ENCODE peak calls at places on chromosomes 1 and 21, in four cellular contexts. A is Calu3, U is lung, N is WTC11. J is an unnamed sample.

GRCh38 chr1:52738148-52738547 is 11.9 kb downstream of the ZYG11B start:
- DNase-seq in A (no peak), U (no peak), N (no peak), J (no peak)

GRCh38 chr1:47713960-47714359 is 276.1 kb downstream of the FOXD2 start:
- DNase-seq in A (no peak), U (no peak), N (no peak), J (no peak)

GRCh38 chr21:43764576-43765495 is 11.3 kb downstream of the CSTB start:
- DNase-seq in A (no peak), U (no peak), N (no peak), J (no peak)

GRCh38 chr1:108113496-108113895 is 86.6 kb downstream of the SLC25A24 start:
- DNase-seq in A (no peak), U (no peak), N (no peak), J (no peak)

GRCh38 chr1:86872086-86872485 is 41.8 kb downstream of the SELENOF start:
- DNase-seq in A (no peak), U (no peak), N (no peak), J (no peak)

GRCh38 chr1:3510136-3510955 is 55.9 kb downstream of the ARHGEF16 start:
- DNase-seq in A (no peak), U (no peak), N (no peak), J (no peak)

GRCh38 chr1:161727343-161727924 is 6.1 kb downstream of the FCRLB start:
- DNase-seq in A (no peak), U (no peak), N (no peak), J (no peak)

GRCh38 chr21:39763282-39763970 is 18.4 kb downstream of the IGSF5 start:
- DNase-seq in A (no peak), U (no peak), N (no peak), J (no peak)

GRCh38 chr1:183027791-183028190 is 4.6 kb downstream of the LAMC1 start:
- DNase-seq in A (no peak), U (no peak), N (no peak), J (no peak)

GRCh38 chr1:240739139-240739538 is 127.2 kb upstream of the GREM2 start:
- DNase-seq in A (no peak), U (no peak), N (no peak), J (no peak)

GRCh38 chr21:41342035-41342434 is 19.8 kb upstream of the MX2 start:
- DNase-seq in A (no peak), U (no peak), N (no peak), J (no peak)

GRCh38 chr1:160548960-160549664 is 26.1 kb upstream of the SLAMF6 start:
- DNase-seq in A (no peak), U (no peak), N (no peak), J (no peak)

DNA sequence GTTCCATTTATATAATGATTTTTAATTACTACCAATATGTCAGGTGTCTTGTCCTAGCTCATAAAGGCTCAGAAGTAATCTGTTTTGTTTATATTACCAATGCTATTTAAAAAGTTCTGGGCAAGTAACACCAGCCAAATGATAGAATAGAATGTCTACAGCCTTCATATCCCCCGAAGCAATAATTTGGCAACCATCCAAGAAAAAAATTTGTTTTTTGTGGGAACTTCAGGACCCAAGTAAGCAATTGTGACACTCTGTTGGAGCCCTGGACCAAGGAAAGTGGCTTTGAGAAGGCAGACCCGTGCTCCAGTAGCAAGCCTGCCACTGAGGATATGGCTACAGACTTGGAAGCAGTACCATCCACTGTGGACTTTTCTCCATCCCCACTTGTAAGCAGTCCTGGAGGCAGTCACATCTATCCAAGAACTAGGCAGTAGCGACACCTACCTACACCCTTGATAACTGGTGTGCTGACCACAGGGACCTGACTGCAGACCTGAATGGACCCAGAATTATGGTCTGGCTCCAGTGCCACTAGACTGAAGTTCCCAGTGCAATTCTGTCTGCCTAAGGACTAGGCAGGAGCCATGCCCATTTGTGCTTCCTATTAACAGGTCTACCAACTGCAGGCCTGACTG is 870.7 kb upstream of the ADGRL2 start:
- DNase-seq in A (no peak), U (no peak), N (peak; percentile 11), J (no peak)
- TF ChIP-seq CTCF in A (no peak), U (no peak), N (no peak), J (no peak)

DNA sequence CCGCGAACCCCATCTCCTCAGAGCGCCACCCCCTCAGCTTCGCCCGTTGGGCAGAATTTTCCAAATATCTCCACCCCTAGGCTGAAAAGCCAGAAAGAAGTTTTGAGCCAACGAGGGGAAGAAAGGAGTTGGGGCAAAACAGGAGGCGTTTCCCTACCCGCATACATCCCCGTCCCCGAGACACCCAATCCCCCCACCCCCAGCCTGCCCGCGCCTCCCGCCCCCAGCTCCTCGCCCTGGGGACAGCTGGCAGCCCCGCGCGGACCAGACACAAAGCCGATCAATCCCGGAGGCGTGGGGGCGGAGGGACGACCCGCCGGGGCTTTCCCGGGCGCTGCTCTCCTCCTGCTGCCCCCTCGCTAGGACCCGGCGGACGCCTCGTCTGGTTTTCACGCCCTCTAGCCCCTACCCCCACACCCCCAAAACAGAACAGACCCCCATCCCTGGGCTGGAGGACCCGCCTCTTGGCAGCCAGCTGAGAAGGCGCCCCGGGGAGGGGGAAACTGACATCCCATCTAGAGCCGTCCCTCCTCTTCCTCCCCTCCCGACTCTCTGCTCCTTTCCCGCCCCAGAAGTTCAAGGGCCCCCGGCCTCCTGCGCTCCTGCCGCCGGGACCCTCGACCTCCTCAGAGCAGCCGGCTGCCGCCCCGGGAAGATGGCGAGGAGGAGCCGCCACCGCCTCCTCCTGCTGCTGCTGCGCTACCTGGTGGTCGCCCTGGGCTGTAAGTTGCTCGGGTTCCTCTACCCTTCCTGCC is at the start of gene JAM2:
- DNase-seq in A (no peak), U (no peak), N (peak; percentile 65), J (no peak)
- TF ChIP-seq CTCF in A (no peak), U (no peak), N (no peak), J (no peak)

GRCh38 chr1:218779341-218779831 is 394.3 kb upstream of the LYPLAL1 start:
- DNase-seq in A (peak; percentile 31), U (no peak), N (no peak), J (no peak)

GRCh38 chr1:218787826-218788225 is 385.9 kb upstream of the LYPLAL1 start:
- DNase-seq in A (no peak), U (no peak), N (no peak), J (no peak)

GRCh38 chr1:218778731-218779130 is 394.9 kb upstream of the LYPLAL1 start:
- DNase-seq in A (no peak), U (no peak), N (no peak), J (no peak)

GRCh38 chr1:218785928-218786327 is 387.8 kb upstream of the LYPLAL1 start:
- DNase-seq in A (no peak), U (no peak), N (no peak), J (no peak)

DNA sequence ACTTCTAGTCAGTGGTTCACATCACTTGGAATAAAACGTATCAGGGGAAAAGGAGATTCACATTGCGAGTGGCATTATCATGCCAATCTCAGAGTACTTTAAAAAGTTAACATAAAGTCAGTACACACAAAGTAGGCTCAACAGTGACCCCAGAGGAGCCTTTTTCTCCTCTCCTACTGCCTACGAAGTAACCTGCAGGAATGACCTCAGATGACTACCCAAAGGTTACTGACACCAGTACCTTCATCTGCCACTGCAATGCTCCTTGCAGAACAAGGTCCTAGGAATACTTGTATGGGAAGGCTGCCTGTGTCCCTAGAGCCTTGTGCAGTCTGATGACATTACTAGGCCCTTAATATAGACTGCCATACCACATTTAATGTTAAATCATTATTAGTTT is 389.8 kb upstream of the LYPLAL1 start:
- DNase-seq in A (no peak), U (no peak), N (no peak), J (no peak)
- TF ChIP-seq CTCF in A (no peak), U (no peak), N (no peak), J (no peak)

GRCh38 chr1:18805925-18806849 is 53.3 kb downstream of the TAS1R2 start:
- DNase-seq in A (no peak), U (no peak), N (no peak), J (no peak)
- TF ChIP-seq CTCF in A (no peak), U (no peak), N (no peak), J (no peak)

GRCh38 chr1:190491404-190491803 is 13.7 kb upstream of the BRINP3 start:
- DNase-seq in A (no peak), U (no peak), N (no peak), J (no peak)
- TF ChIP-seq CTCF in A (no peak), U (no peak), N (no peak), J (no peak)

GRCh38 chr21:45811136-45811535 is 167.6 kb downstream of the PCBP3 start:
- DNase-seq in A (no peak), U (no peak), N (no peak), J (no peak)
- TF ChIP-seq CTCF in A (no peak), U (no peak), N (no peak), J (no peak)